ENCODE peak calls at places on chromosomes 5 and 9, in five cellular contexts. Q is Calu3; C is fibroblast of the aortic adventitia; I is T-helper 1 cell; B is CD4-positive, alpha-beta T cell. J is an unnamed sample.
A peak's percentile ranks its signal among the peaks of the same experiment; 100 is the strongest.

GRCh38 chr9:33159058-33159759 is 7.9 kb downstream of the B4GALT1 start:
- DNase-seq in Q (no peak), C (peak; percentile 70), I (no peak), B (peak; percentile 57), J (peak; percentile 58)

GRCh38 chr5:148620696-148621095 is 33.6 kb downstream of the HTR4 start:
- DNase-seq in Q (no peak), C (no peak), I (no peak), B (no peak), J (no peak)

GRCh38 chr9:35306281-35306680 is 144.5 kb downstream of the UNC13B start:
- DNase-seq in Q (no peak), C (no peak), I (no peak), B (no peak), J (no peak)

GRCh38 chr5:106454651-106455415 is 1215.9 kb downstream of the EFNA5 start:
- DNase-seq in Q (peak; percentile 41), C (peak; percentile 27), I (no peak), B (no peak), J (no peak)

GRCh38 chr9:81626511-81626910 is 62.8 kb downstream of the TLE1 start:
- DNase-seq in Q (no peak), C (no peak), I (no peak), B (no peak), J (no peak)

GRCh38 chr5:38099205-38100144 is 158.9 kb upstream of the EGFLAM start:
- DNase-seq in Q (no peak), C (no peak), I (no peak), B (no peak), J (no peak)

GRCh38 chr9:94804917-94805544 is 78.5 kb downstream of the AOPEP start:
- DNase-seq in Q (peak; percentile 18), C (no peak), I (no peak), B (no peak), J (no peak)

GRCh38 chr5:5276471-5276870 is 136.3 kb downstream of the ADAMTS16 start:
- DNase-seq in Q (no peak), C (no peak), I (no peak), B (no peak), J (no peak)

GRCh38 chr9:19116391-19116790 is 10.9 kb downstream of the PLIN2 start:
- DNase-seq in Q (no peak), C (peak; percentile 71), I (no peak), B (no peak), J (no peak)

GRCh38 chr5:139100825-139101224 is 97.3 kb downstream of the SIL1 start:
- DNase-seq in Q (no peak), C (peak; percentile 18), I (no peak), B (no peak), J (no peak)